ENCODE peak calls at places on chromosomes 6 and 20, in nine cellular contexts. One of them, this sample, is unnamed.

GRCh38 chr20:32168184-32168910 is 39.2 kb downstream of the PLAGL2 start:
- DNase-seq in RWPE2: peak
- DNase-seq in brain microvascular endothelial cell: peak
- DNase-seq in cardiac muscle cell: peak
- DNase-seq in heart right ventricle: no peak
- DNase-seq in ovary: no peak
- DNase-seq in breast epithelium: no peak
- DNase-seq in GM23338: peak
- DNase-seq in AG04450: no peak
- DNase-seq in this sample: no peak

GRCh38 chr20:53579266-53579580 is 14.4 kb downstream of the ZNF217 start:
- DNase-seq in RWPE2: no peak
- DNase-seq in brain microvascular endothelial cell: no peak
- DNase-seq in cardiac muscle cell: no peak
- DNase-seq in heart right ventricle: no peak
- DNase-seq in ovary: no peak
- DNase-seq in breast epithelium: no peak
- DNase-seq in GM23338: no peak
- DNase-seq in AG04450: no peak
- DNase-seq in this sample: no peak

GRCh38 chr6:37503486-37503980 is 3.8 kb upstream of the CCDC167 start:
- DNase-seq in RWPE2: no peak
- DNase-seq in brain microvascular endothelial cell: no peak
- DNase-seq in cardiac muscle cell: no peak
- DNase-seq in heart right ventricle: no peak
- DNase-seq in ovary: no peak
- DNase-seq in breast epithelium: no peak
- DNase-seq in GM23338: no peak
- DNase-seq in AG04450: no peak
- DNase-seq in this sample: no peak

GRCh38 chr6:85662251-85662650 is 19.6 kb upstream of the SYNCRIP start:
- DNase-seq in RWPE2: no peak
- DNase-seq in brain microvascular endothelial cell: no peak
- DNase-seq in cardiac muscle cell: no peak
- DNase-seq in heart right ventricle: no peak
- DNase-seq in ovary: no peak
- DNase-seq in breast epithelium: no peak
- DNase-seq in GM23338: no peak
- DNase-seq in AG04450: no peak
- DNase-seq in this sample: no peak

GRCh38 chr20:25058797-25059486 is 1.0 kb upstream of the ACSS1 start:
- DNase-seq in RWPE2: peak
- DNase-seq in brain microvascular endothelial cell: no peak
- DNase-seq in cardiac muscle cell: peak
- DNase-seq in heart right ventricle: peak
- DNase-seq in ovary: no peak
- DNase-seq in breast epithelium: no peak
- DNase-seq in GM23338: peak
- DNase-seq in AG04450: no peak
- DNase-seq in this sample: no peak

GRCh38 chr6:2158596-2159271 is 86.7 kb downstream of the GMDS start:
- DNase-seq in RWPE2: no peak
- DNase-seq in brain microvascular endothelial cell: no peak
- DNase-seq in cardiac muscle cell: peak
- DNase-seq in heart right ventricle: no peak
- DNase-seq in ovary: no peak
- DNase-seq in breast epithelium: no peak
- DNase-seq in GM23338: peak
- DNase-seq in AG04450: no peak
- DNase-seq in this sample: no peak

GRCh38 chr6:117515326-117515725 is 32.9 kb downstream of the DCBLD1 start:
- DNase-seq in RWPE2: no peak
- DNase-seq in brain microvascular endothelial cell: no peak
- DNase-seq in cardiac muscle cell: no peak
- DNase-seq in heart right ventricle: no peak
- DNase-seq in ovary: no peak
- DNase-seq in breast epithelium: no peak
- DNase-seq in GM23338: no peak
- DNase-seq in AG04450: no peak
- DNase-seq in this sample: no peak

GRCh38 chr6:51289041-51289440 is 470.4 kb downstream of the TFAP2B start:
- DNase-seq in RWPE2: no peak
- DNase-seq in brain microvascular endothelial cell: peak
- DNase-seq in cardiac muscle cell: no peak
- DNase-seq in heart right ventricle: no peak
- DNase-seq in ovary: no peak
- DNase-seq in breast epithelium: no peak
- DNase-seq in GM23338: no peak
- DNase-seq in AG04450: no peak
- DNase-seq in this sample: no peak

GRCh38 chr6:39897699-39898098 is 36.6 kb downstream of the MOCS1 start:
- DNase-seq in RWPE2: no peak
- DNase-seq in brain microvascular endothelial cell: no peak
- DNase-seq in cardiac muscle cell: no peak
- DNase-seq in heart right ventricle: no peak
- DNase-seq in ovary: no peak
- DNase-seq in breast epithelium: no peak
- DNase-seq in GM23338: peak
- DNase-seq in AG04450: no peak
- DNase-seq in this sample: no peak

GRCh38 chr6:142474446-142475289 is 172.9 kb downstream of the ADGRG6 start:
- DNase-seq in RWPE2: peak
- DNase-seq in brain microvascular endothelial cell: peak
- DNase-seq in cardiac muscle cell: peak
- DNase-seq in heart right ventricle: no peak
- DNase-seq in ovary: no peak
- DNase-seq in breast epithelium: no peak
- DNase-seq in GM23338: peak
- DNase-seq in AG04450: peak
- DNase-seq in this sample: no peak

DNA sequence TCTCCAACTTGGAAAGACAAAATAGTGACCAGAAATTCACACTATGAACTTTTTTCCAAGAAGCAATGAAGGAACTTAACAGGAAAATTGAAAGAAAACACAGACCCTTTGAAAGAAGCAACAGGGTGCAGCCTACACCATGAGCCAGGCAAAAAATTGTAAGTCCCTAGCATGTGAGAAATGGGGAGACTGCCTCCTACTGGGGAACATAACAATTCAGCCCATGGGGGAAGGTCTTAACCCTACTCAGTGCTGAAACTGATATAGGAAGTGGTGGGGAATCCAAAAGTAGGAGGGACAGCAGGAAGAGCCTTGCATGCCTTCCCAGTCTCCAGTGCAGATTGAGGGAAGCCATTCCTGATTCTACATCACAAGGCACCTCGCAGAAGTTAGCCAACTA is 235.1 kb upstream of the UFL1 start:
- DNase-seq in RWPE2: no peak
- DNase-seq in brain microvascular endothelial cell: no peak
- DNase-seq in cardiac muscle cell: no peak
- DNase-seq in heart right ventricle: no peak
- DNase-seq in ovary: no peak
- DNase-seq in breast epithelium: no peak
- DNase-seq in GM23338: peak
- DNase-seq in AG04450: no peak
- DNase-seq in this sample: no peak
- TF ChIP-seq CTCF in RWPE2: no peak
- TF ChIP-seq CTCF in brain microvascular endothelial cell: no peak
- TF ChIP-seq CTCF in cardiac muscle cell: no peak
- TF ChIP-seq CTCF in heart right ventricle: no peak
- TF ChIP-seq CTCF in ovary: no peak
- TF ChIP-seq CTCF in breast epithelium: no peak
- TF ChIP-seq CTCF in GM23338: peak
- TF ChIP-seq CTCF in AG04450: no peak
- TF ChIP-seq CTCF in this sample: no peak

DNA sequence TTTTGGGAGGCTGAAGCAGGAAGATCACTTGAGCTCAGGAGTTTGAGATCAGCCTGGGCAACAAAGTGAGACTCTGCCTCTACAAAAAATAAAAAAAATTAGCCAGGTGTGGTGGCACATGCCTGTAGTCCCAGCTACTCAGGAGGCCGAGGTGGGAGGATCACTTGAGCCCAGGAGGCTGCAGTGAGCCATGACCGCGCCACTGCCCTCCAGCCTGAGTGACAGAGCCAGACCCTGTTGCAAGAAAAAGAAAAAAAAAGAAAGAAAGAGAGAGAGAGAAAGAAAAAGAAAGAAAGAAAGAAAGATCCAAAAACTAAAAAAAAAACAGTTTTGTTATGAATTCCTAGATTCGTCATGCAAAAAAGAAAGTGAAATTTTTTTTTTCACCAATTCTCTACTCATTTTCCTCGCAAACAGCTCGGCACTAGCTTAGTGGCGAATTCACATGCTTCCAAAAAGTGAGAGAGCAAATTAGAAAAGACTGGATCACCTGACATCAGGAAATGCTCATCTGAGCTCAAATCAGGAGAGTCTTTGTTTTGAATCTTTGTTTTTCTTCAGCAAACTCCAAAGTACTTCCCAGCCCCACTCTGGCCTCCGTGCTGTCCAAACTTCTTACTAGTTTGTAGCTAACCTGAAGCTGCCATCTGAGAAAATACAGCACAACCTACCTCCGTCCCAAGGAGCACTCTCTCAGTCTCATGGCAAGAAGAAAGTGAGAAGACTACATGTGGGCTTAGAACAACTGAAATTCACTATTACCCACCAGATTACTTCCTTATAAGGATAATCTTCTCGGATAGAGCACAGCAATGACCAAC is 27.0 kb downstream of the IPCEF1 start:
- DNase-seq in RWPE2: no peak
- DNase-seq in brain microvascular endothelial cell: no peak
- DNase-seq in cardiac muscle cell: no peak
- DNase-seq in heart right ventricle: no peak
- DNase-seq in ovary: no peak
- DNase-seq in breast epithelium: no peak
- DNase-seq in GM23338: no peak
- DNase-seq in AG04450: no peak
- DNase-seq in this sample: no peak
- H3K4me3 ChIP-seq in RWPE2: no peak
- H3K4me3 ChIP-seq in brain microvascular endothelial cell: no peak
- H3K4me3 ChIP-seq in cardiac muscle cell: no peak
- H3K4me3 ChIP-seq in heart right ventricle: no peak
- H3K4me3 ChIP-seq in ovary: no peak
- H3K4me3 ChIP-seq in breast epithelium: no peak
- H3K4me3 ChIP-seq in GM23338: no peak
- H3K4me3 ChIP-seq in AG04450: no peak
- H3K4me3 ChIP-seq in this sample: no peak

DNA sequence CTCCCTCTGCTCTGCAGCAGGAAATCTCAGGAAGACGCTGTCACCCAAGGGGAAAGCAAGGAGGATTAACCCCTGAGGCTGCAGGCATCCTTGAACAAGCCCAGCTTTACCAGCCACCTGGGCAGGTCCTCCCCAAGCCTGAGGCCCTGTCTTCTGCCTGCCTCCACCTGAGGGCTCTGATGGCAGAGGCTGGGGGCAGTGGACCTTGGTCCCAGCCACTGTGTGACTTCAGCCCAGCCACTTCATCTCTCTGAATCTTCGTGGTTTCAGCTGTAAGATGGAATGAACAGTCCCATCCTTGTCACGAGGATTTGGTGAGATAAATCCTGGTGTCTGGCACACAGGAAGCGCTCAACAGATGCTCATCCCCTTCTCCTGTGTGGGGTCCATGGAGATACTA is 8.5 kb upstream of the VSTM2L start:
- DNase-seq in RWPE2: no peak
- DNase-seq in brain microvascular endothelial cell: no peak
- DNase-seq in cardiac muscle cell: no peak
- DNase-seq in heart right ventricle: no peak
- DNase-seq in ovary: no peak
- DNase-seq in breast epithelium: no peak
- DNase-seq in GM23338: no peak
- DNase-seq in AG04450: no peak
- DNase-seq in this sample: no peak
- H3K27ac ChIP-seq in RWPE2: no peak
- H3K27ac ChIP-seq in brain microvascular endothelial cell: no peak
- H3K27ac ChIP-seq in cardiac muscle cell: no peak
- H3K27ac ChIP-seq in heart right ventricle: no peak
- H3K27ac ChIP-seq in ovary: no peak
- H3K27ac ChIP-seq in breast epithelium: no peak
- H3K27ac ChIP-seq in GM23338: no peak
- H3K27ac ChIP-seq in AG04450: no peak
- H3K27ac ChIP-seq in this sample: no peak

GRCh38 chr6:109076421-109076820 is 18.2 kb downstream of the SESN1 start:
- DNase-seq in RWPE2: no peak
- DNase-seq in brain microvascular endothelial cell: no peak
- DNase-seq in cardiac muscle cell: peak
- DNase-seq in heart right ventricle: no peak
- DNase-seq in ovary: no peak
- DNase-seq in breast epithelium: no peak
- DNase-seq in GM23338: no peak
- DNase-seq in AG04450: no peak
- DNase-seq in this sample: no peak

GRCh38 chr6:109069746-109070145 is 24.9 kb downstream of the SESN1 start:
- DNase-seq in RWPE2: no peak
- DNase-seq in brain microvascular endothelial cell: no peak
- DNase-seq in cardiac muscle cell: peak
- DNase-seq in heart right ventricle: no peak
- DNase-seq in ovary: no peak
- DNase-seq in breast epithelium: no peak
- DNase-seq in GM23338: no peak
- DNase-seq in AG04450: no peak
- DNase-seq in this sample: no peak

GRCh38 chr6:109073344-109074235 is 21.1 kb downstream of the SESN1 start:
- DNase-seq in RWPE2: no peak
- DNase-seq in brain microvascular endothelial cell: peak
- DNase-seq in cardiac muscle cell: peak
- DNase-seq in heart right ventricle: peak
- DNase-seq in ovary: no peak
- DNase-seq in breast epithelium: no peak
- DNase-seq in GM23338: peak
- DNase-seq in AG04450: peak
- DNase-seq in this sample: no peak

GRCh38 chr6:109075934-109076333 is 18.7 kb downstream of the SESN1 start:
- DNase-seq in RWPE2: no peak
- DNase-seq in brain microvascular endothelial cell: no peak
- DNase-seq in cardiac muscle cell: no peak
- DNase-seq in heart right ventricle: no peak
- DNase-seq in ovary: no peak
- DNase-seq in breast epithelium: no peak
- DNase-seq in GM23338: no peak
- DNase-seq in AG04450: no peak
- DNase-seq in this sample: no peak

GRCh38 chr6:109071125-109071917 is 23.3 kb downstream of the SESN1 start:
- DNase-seq in RWPE2: no peak
- DNase-seq in brain microvascular endothelial cell: no peak
- DNase-seq in cardiac muscle cell: no peak
- DNase-seq in heart right ventricle: no peak
- DNase-seq in ovary: no peak
- DNase-seq in breast epithelium: no peak
- DNase-seq in GM23338: no peak
- DNase-seq in AG04450: no peak
- DNase-seq in this sample: no peak
- TF ChIP-seq CTCF in RWPE2: no peak
- TF ChIP-seq CTCF in brain microvascular endothelial cell: no peak
- TF ChIP-seq CTCF in cardiac muscle cell: no peak
- TF ChIP-seq CTCF in heart right ventricle: no peak
- TF ChIP-seq CTCF in ovary: no peak
- TF ChIP-seq CTCF in breast epithelium: no peak
- TF ChIP-seq CTCF in GM23338: no peak
- TF ChIP-seq CTCF in AG04450: no peak
- TF ChIP-seq CTCF in this sample: no peak

This sample was measured in vagina.